ENCODE peak calls at places on chromosome 4, in six cellular contexts. G is tibial artery, Y is cardiac muscle cell, S is heart left ventricle, F is psoas muscle, P is fibroblast of lung. H is an unnamed sample.

GRCh38 chr4:113057891-113058290 is 8.4 kb downstream of the ANK2 start:
- DNase-seq in G (no peak), P (no peak), F (no peak), Y (no peak), S (no peak), H (no peak)

GRCh38 chr4:113707013-113707412 is 54.5 kb downstream of the CAMK2D start:
- DNase-seq in F (no peak), P (peak; percentile 38), G (no peak), S (no peak), Y (no peak), H (no peak)

GRCh38 chr4:8919651-8920288 is 48.1 kb upstream of the HMX1 start:
- DNase-seq in P (no peak), Y (no peak), F (no peak), G (peak; percentile 10), S (no peak), H (no peak)

GRCh38 chr4:94508841-94509240 is 57.1 kb downstream of the PDLIM5 start:
- DNase-seq in P (no peak), S (no peak), G (no peak), F (no peak), Y (no peak), H (no peak)

GRCh38 chr4:148200960-148201359 is 241.3 kb downstream of the NR3C2 start:
- DNase-seq in S (no peak), P (no peak), G (no peak), F (no peak), Y (no peak), H (no peak)

GRCh38 chr4:89492476-89493110 is 185.0 kb upstream of the GPRIN3 start:
- DNase-seq in G (no peak), P (peak; percentile 98), S (no peak), F (no peak), Y (no peak), H (no peak)

GRCh38 chr4:3358660-3359059 is 65.8 kb downstream of the RGS12 start:
- DNase-seq in P (no peak), Y (no peak), S (no peak), G (no peak), F (no peak), H (no peak)

GRCh38 chr4:26181616-26182015 is 139.2 kb upstream of the RBPJ start:
- DNase-seq in F (no peak), S (no peak), Y (no peak), G (no peak), P (peak; percentile 48), H (no peak)

GRCh38 chr4:78864405-78865024 is 74.7 kb downstream of the PAQR3 start:
- DNase-seq in F (no peak), Y (peak; percentile 78), P (peak; percentile 92), G (no peak), S (no peak), H (no peak)

GRCh38 chr4:96166806-96167205 is 326.9 kb downstream of the PDHA2 start:
- DNase-seq in Y (no peak), P (no peak), G (no peak), S (no peak), F (no peak), H (no peak)

GRCh38 chr4:67198757-67199156 is 346.5 kb downstream of the CENPC start:
- DNase-seq in F (no peak), G (no peak), Y (peak; percentile 48), P (no peak), S (no peak), H (no peak)

GRCh38 chr4:122710434-122711308 is 21.8 kb upstream of the BBS12 start:
- DNase-seq in Y (peak; percentile 13), S (no peak), P (peak; percentile 27), G (no peak), F (no peak), H (no peak)

GRCh38 chr4:15162465-15163283 is 160.4 kb downstream of the CPEB2 start:
- DNase-seq in F (no peak), P (peak; percentile 76), S (no peak), G (no peak), Y (peak; percentile 20), H (no peak)
- TF ChIP-seq CTCF in F (peak; percentile 16), P (peak; percentile 52), S (no peak), G (peak; percentile 30), Y (peak; percentile 58), H (peak; percentile 46)

DNA sequence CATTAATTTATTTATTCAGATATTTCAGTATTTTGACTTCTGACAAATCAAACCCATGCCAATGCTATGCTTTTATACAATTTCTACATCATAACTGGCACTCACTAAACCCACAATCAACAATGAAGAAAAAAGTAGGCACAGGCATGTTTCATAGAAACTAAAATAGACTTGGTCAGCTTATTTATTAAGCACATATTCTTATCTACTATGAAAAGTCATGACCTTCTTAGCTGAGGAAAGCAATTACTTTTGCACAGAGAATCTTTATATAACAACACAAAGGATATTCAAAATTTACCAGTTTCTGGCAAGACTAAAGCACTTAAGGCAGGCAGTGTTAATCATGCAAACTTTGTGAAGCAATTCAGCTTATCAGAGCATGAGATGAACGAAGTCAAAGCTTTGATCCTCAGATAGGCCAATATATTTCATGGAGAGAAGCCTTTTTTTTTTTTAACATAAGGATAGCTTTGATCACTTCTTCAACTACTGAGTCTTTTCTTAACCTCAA is 490.6 kb downstream of the INPP4B start:
- DNase-seq in P (no peak), S (no peak), F (no peak), Y (no peak), G (no peak), H (no peak)
- H3K4me1 ChIP-seq in P (no peaks in the 10 kb centered on the region), S (peaks cover 55% of the 10 kb centered on the region), F (peaks cover 34% of the 10 kb centered on the region), Y (peaks cover 32% of the 10 kb centered on the region), G (peaks cover 6% of the 10 kb centered on the region), H (peaks cover 43% of the 10 kb centered on the region)

GRCh38 chr4:98945297-98945850 is 16.4 kb upstream of the EIF4E start:
- DNase-seq in F (no peak), P (no peak), G (no peak), S (no peak), Y (no peak), H (no peak)
- H3K4me3 ChIP-seq in F (no peak overlapping the region), P (no peak overlapping the region), G (no peak overlapping the region), S (no peak overlapping the region), Y (no peak overlapping the region), H (no peak overlapping the region)

GRCh38 chr4:11622961-11623725 is 194.4 kb upstream of the HS3ST1 start:
- DNase-seq in G (no peak), F (no peak), P (no peak), Y (no peak), S (no peak), H (no peak)

GRCh38 chr4:11626046-11626445 is 197.4 kb upstream of the HS3ST1 start:
- DNase-seq in P (no peak), G (no peak), S (no peak), F (no peak), Y (no peak), H (no peak)

GRCh38 chr4:11625206-11625605 is 196.5 kb upstream of the HS3ST1 start:
- DNase-seq in Y (no peak), P (no peak), S (peak; percentile 53), G (no peak), F (no peak), H (no peak)

GRCh38 chr4:11624370-11624769 is 195.7 kb upstream of the HS3ST1 start:
- DNase-seq in G (no peak), F (no peak), Y (no peak), S (no peak), P (no peak), H (no peak)

GRCh38 chr4:11623726-11624037 is 195.0 kb upstream of the HS3ST1 start:
- DNase-seq in F (no peak), Y (peak; percentile 62), P (peak; percentile 37), S (peak; percentile 35), G (no peak), H (no peak)
- TF ChIP-seq CTCF in F (no peak), Y (peak; percentile 50), P (no peak), S (peak; percentile 20), G (no peak), H (peak; percentile 30)